ENCODE peak calls at places on chromosomes 4 and X, in ten cellular contexts. C is pancreas; T is colonic mucosa; P is left cardiac atrium; V is activated T-helper 1 cell treated with Interleukin-2 at 50 U/mL for 16 hours; Y is fibroblast of the aortic adventitia; Z is naive thymus-derived CD8-positive, alpha-beta T cell; I is iris pigment epithelial cell; A is NCI-H69; G is stimulated activated CD4-positive, alpha-beta T cell treated with anti-CD3 and anti-CD28 coated beads, Interleukin-1b, Interleukin-23, amount 100 ng/mL, for 48 hours. M is an unnamed sample.
A peak's percentile ranks its signal among the peaks of the same experiment; 100 is the strongest.

GRCh38 chr4:111269439-111269838 is 646.6 kb upstream of the PITX2 start:
- DNase-seq in V (no peak), G (no peak), Y (peak; percentile 30), P (no peak), A (no peak), T (no peak), C (no peak), I (peak; percentile 52), Z (no peak), M (no peak)

GRCh38 chr4:147194107-147194506 is 248.4 kb upstream of the TTC29 start:
- DNase-seq in Z (no peak), Y (peak; percentile 14), A (no peak), G (no peak), I (no peak), C (no peak), V (no peak), T (no peak), P (peak; percentile 26), M (no peak)

GRCh38 chrX:150958177-150958576 is 25.0 kb upstream of the HMGB3 start:
- DNase-seq in P (no peak), A (peak; percentile 77), Z (no peak), V (no peak), I (no peak), Y (no peak), G (no peak), C (no peak), T (no peak), M (no peak)

GRCh38 chr4:174222266-174222872 is 61.1 kb downstream of the FBXO8 start:
- DNase-seq in G (no peak), C (no peak), V (no peak), Z (peak; percentile 30), Y (peak; percentile 56), P (no peak), I (peak; percentile 28), T (no peak), A (peak; percentile 46), M (peak; percentile 16)

GRCh38 chrX:154840856-154841255 is 6.4 kb upstream of the SMIM9 start:
- DNase-seq in P (no peak), T (no peak), G (no peak), A (peak; percentile 60), V (no peak), Y (peak; percentile 80), C (no peak), I (peak; percentile 69), Z (peak; percentile 43), M (peak; percentile 16)

GRCh38 chrX:102651968-102652744 is 873 bp downstream of the GPRASP1 start:
- DNase-seq in T (peak; percentile 40), P (peak; percentile 50), G (peak; percentile 46), I (peak; percentile 49), A (no peak), C (no peak), V (peak; percentile 29), Z (peak; percentile 78), Y (peak; percentile 45), M (no peak)

GRCh38 chr4:152668338-152668964 is 11.3 kb downstream of the TMEM154 start:
- DNase-seq in Z (no peak), T (no peak), V (no peak), Y (no peak), I (no peak), C (no peak), P (no peak), G (no peak), A (no peak), M (no peak)

GRCh38 chr4:94126669-94127068 is 81.0 kb upstream of the SMARCAD1 start:
- DNase-seq in T (no peak), P (no peak), V (no peak), C (no peak), G (no peak), I (peak; percentile 2), Z (no peak), Y (no peak), A (peak; percentile 19), M (peak; percentile 3)

GRCh38 chr4:81260443-81261102 is 45.6 kb upstream of the PRKG2 start:
- DNase-seq in P (no peak), C (no peak), A (peak; percentile 21), Y (peak; percentile 8), T (no peak), G (no peak), Z (no peak), V (no peak), I (no peak), M (no peak)

GRCh38 chr4:131302108-131302507 is 1847.0 kb upstream of the PCDH10 start:
- DNase-seq in I (no peak), C (no peak), T (no peak), G (no peak), P (no peak), Z (no peak), Y (no peak), A (peak; percentile 0), V (no peak), M (peak; percentile 2)

GRCh38 chr4:86092684-86093083 is 267.2 kb downstream of the MAPK10 start:
- DNase-seq in A (no peak), I (peak; percentile 91), Z (no peak), G (no peak), Y (peak; percentile 90), P (no peak), C (no peak), V (no peak), T (no peak), M (no peak)

GRCh38 chr4:92059615-92060014 is 244.2 kb upstream of the GRID2 start:
- DNase-seq in Y (no peak), I (no peak), C (no peak), V (no peak), T (no peak), A (peak; percentile 84), Z (no peak), G (no peak), P (no peak), M (no peak)

GRCh38 chrX:19839770-19840254 is 47.6 kb downstream of the SH3KBP1 start:
- DNase-seq in Y (no peak), T (no peak), P (no peak), Z (peak; percentile 49), A (peak; percentile 8), G (no peak), I (no peak), V (no peak), C (no peak), M (no peak)

GRCh38 chrX:155434906-155435743 is 23.3 kb downstream of the F8A3 start:
- DNase-seq in P (peak; percentile 53), Y (peak; percentile 10), I (peak; percentile 8), T (no peak), V (no peak), G (no peak), A (no peak), C (no peak), Z (no peak), M (no peak)

GRCh38 chr4:140426610-140427103 is 791 bp downstream of the CLGN start:
- DNase-seq in C (no peak), T (no peak), Z (no peak), Y (no peak), V (no peak), P (peak; percentile 43), G (no peak), A (peak; percentile 96), I (no peak), M (peak; percentile 3)

GRCh38 chr4:188121530-188121929 is 12.1 kb upstream of the TRIML2 start:
- DNase-seq in Y (no peak), A (no peak), T (no peak), I (no peak), C (no peak), G (no peak), P (no peak), Z (no peak), V (no peak), M (no peak)

GRCh38 chr4:8762951-8763735 is 108.5 kb downstream of the HMX1 start:
- DNase-seq in Y (no peak), Z (no peak), A (no peak), G (no peak), I (no peak), T (no peak), C (peak; percentile 48), P (peak; percentile 16), V (no peak), M (no peak)

GRCh38 chr4:111136438-111136837 is 513.6 kb upstream of the PITX2 start:
- DNase-seq in I (peak; percentile 55), P (no peak), G (no peak), A (peak; percentile 24), T (no peak), C (no peak), Z (no peak), V (no peak), Y (peak; percentile 72), M (peak; percentile 7)

GRCh38 chr4:100843897-100844296 is 326.1 kb upstream of the EMCN start:
- DNase-seq in V (no peak), G (no peak), Z (no peak), I (peak; percentile 9), Y (no peak), P (no peak), A (no peak), C (no peak), T (no peak), M (no peak)

GRCh38 chrX:13254076-13254785 is 65.6 kb downstream of the ATXN3L start:
- DNase-seq in I (peak; percentile 82), C (no peak), Y (peak; percentile 31), Z (no peak), V (no peak), P (no peak), G (no peak), T (no peak), A (peak; percentile 34), M (peak; percentile 8)

GRCh38 chr4:111937368-111937767 is 207.9 kb upstream of the FAM241A start:
- DNase-seq in A (peak; percentile 68), Y (peak; percentile 59), C (no peak), V (no peak), G (no peak), Z (no peak), I (peak; percentile 47), T (no peak), P (no peak), M (peak; percentile 51)

GRCh38 chr4:79597266-79597665 is 189.2 kb upstream of the GK2 start:
- DNase-seq in Y (peak; percentile 64), V (no peak), Z (no peak), C (no peak), P (no peak), A (peak; percentile 17), G (no peak), I (peak; percentile 49), T (no peak), M (no peak)

GRCh38 chr4:85165808-85166207 is 199.3 kb upstream of the WDFY3 start:
- DNase-seq in A (no peak), Y (no peak), G (no peak), V (no peak), P (no peak), I (no peak), T (no peak), Z (no peak), C (no peak), M (no peak)